ENCODE peak calls at places on chromosomes 6 and 20, in five cellular contexts. One of them, this sample, is unnamed. For H3K36me3, the result is how much of the 10 kb centered on the place peaks cover.

GRCh38 chr20:59047938-59048680 is 5.5 kb upstream of the PRELID3B start:
- DNase-seq in esophagus squamous epithelium: no peak
- DNase-seq in cardiac muscle cell: peak
- DNase-seq in left lung: no peak
- DNase-seq in OCI-LY7: no peak
- DNase-seq in this sample: no peak

GRCh38 chr6:126372626-126373025 is 32.7 kb downstream of the CENPW start:
- DNase-seq in esophagus squamous epithelium: no peak
- DNase-seq in cardiac muscle cell: no peak
- DNase-seq in left lung: no peak
- DNase-seq in OCI-LY7: no peak
- DNase-seq in this sample: no peak

GRCh38 chr6:36979343-36979742 is 6.7 kb downstream of the MTCH1 start:
- DNase-seq in esophagus squamous epithelium: no peak
- DNase-seq in cardiac muscle cell: peak
- DNase-seq in left lung: no peak
- DNase-seq in OCI-LY7: no peak
- DNase-seq in this sample: no peak

GRCh38 chr20:37326666-37327065 is 19.3 kb upstream of the SRC start:
- DNase-seq in esophagus squamous epithelium: no peak
- DNase-seq in cardiac muscle cell: no peak
- DNase-seq in left lung: no peak
- DNase-seq in OCI-LY7: no peak
- DNase-seq in this sample: no peak

GRCh38 chr6:12208190-12208589 is 82.0 kb upstream of the EDN1 start:
- DNase-seq in esophagus squamous epithelium: no peak
- DNase-seq in cardiac muscle cell: peak
- DNase-seq in left lung: peak
- DNase-seq in OCI-LY7: no peak
- DNase-seq in this sample: no peak

GRCh38 chr6:169689247-169689646 is 12.6 kb downstream of the WDR27 start:
- DNase-seq in esophagus squamous epithelium: no peak
- DNase-seq in cardiac muscle cell: peak
- DNase-seq in left lung: no peak
- DNase-seq in OCI-LY7: no peak
- DNase-seq in this sample: no peak

GRCh38 chr6:139490482-139490881 is 116.0 kb upstream of the CITED2 start:
- DNase-seq in esophagus squamous epithelium: no peak
- DNase-seq in cardiac muscle cell: no peak
- DNase-seq in left lung: no peak
- DNase-seq in OCI-LY7: peak
- DNase-seq in this sample: no peak

GRCh38 chr6:80454197-80454596 is 347.7 kb downstream of the BCKDHB start:
- DNase-seq in esophagus squamous epithelium: no peak
- DNase-seq in cardiac muscle cell: peak
- DNase-seq in left lung: no peak
- DNase-seq in OCI-LY7: no peak
- DNase-seq in this sample: peak

GRCh38 chr6:1263039-1263849 is 48.7 kb upstream of the FOXQ1 start:
- DNase-seq in esophagus squamous epithelium: no peak
- DNase-seq in cardiac muscle cell: peak
- DNase-seq in left lung: no peak
- DNase-seq in OCI-LY7: no peak
- DNase-seq in this sample: no peak

GRCh38 chr6:45650527-45651135 is 272.9 kb upstream of the SUPT3H start:
- DNase-seq in esophagus squamous epithelium: no peak
- DNase-seq in cardiac muscle cell: peak
- DNase-seq in left lung: no peak
- DNase-seq in OCI-LY7: no peak
- DNase-seq in this sample: no peak

GRCh38 chr6:23365732-23366131 is 760.3 kb upstream of the NRSN1 start:
- DNase-seq in esophagus squamous epithelium: no peak
- DNase-seq in cardiac muscle cell: no peak
- DNase-seq in left lung: no peak
- DNase-seq in OCI-LY7: no peak
- DNase-seq in this sample: no peak

GRCh38 chr6:12576389-12576788 is 140.2 kb upstream of the PHACTR1 start:
- DNase-seq in esophagus squamous epithelium: no peak
- DNase-seq in cardiac muscle cell: peak
- DNase-seq in left lung: no peak
- DNase-seq in OCI-LY7: no peak
- DNase-seq in this sample: no peak

GRCh38 chr20:38114353-38114791 is 50.7 kb downstream of the TGM2 start:
- DNase-seq in esophagus squamous epithelium: no peak
- DNase-seq in cardiac muscle cell: peak
- DNase-seq in left lung: no peak
- DNase-seq in OCI-LY7: no peak
- DNase-seq in this sample: no peak

GRCh38 chr6:126657556-126658129 is 317.7 kb downstream of the CENPW start:
- DNase-seq in esophagus squamous epithelium: no peak
- DNase-seq in cardiac muscle cell: peak
- DNase-seq in left lung: no peak
- DNase-seq in OCI-LY7: peak
- DNase-seq in this sample: no peak

GRCh38 chr20:694496-694895 is 18.9 kb upstream of the SCRT2 start:
- DNase-seq in esophagus squamous epithelium: no peak
- DNase-seq in cardiac muscle cell: no peak
- DNase-seq in left lung: no peak
- DNase-seq in OCI-LY7: no peak
- DNase-seq in this sample: no peak

GRCh38 chr6:106579281-106579680 is 50.0 kb downstream of the RTN4IP1 start:
- DNase-seq in esophagus squamous epithelium: no peak
- DNase-seq in cardiac muscle cell: no peak
- DNase-seq in left lung: no peak
- DNase-seq in OCI-LY7: no peak
- DNase-seq in this sample: no peak

GRCh38 chr20:50471231-50471630 is 39.0 kb upstream of the PTPN1 start:
- DNase-seq in esophagus squamous epithelium: no peak
- DNase-seq in cardiac muscle cell: no peak
- DNase-seq in left lung: no peak
- DNase-seq in OCI-LY7: no peak
- DNase-seq in this sample: no peak

GRCh38 chr6:154460306-154461071 is 50.0 kb downstream of the CNKSR3 start:
- DNase-seq in esophagus squamous epithelium: no peak
- DNase-seq in cardiac muscle cell: peak
- DNase-seq in left lung: no peak
- DNase-seq in OCI-LY7: no peak
- DNase-seq in this sample: no peak

GRCh38 chr6:36856277-36856676 is 17.0 kb upstream of the CPNE5 start:
- DNase-seq in esophagus squamous epithelium: no peak
- DNase-seq in cardiac muscle cell: no peak
- DNase-seq in left lung: no peak
- DNase-seq in OCI-LY7: no peak
- DNase-seq in this sample: no peak

GRCh38 chr6:135919026-135919425 is 67.5 kb downstream of the PDE7B start:
- DNase-seq in esophagus squamous epithelium: no peak
- DNase-seq in cardiac muscle cell: no peak
- DNase-seq in left lung: no peak
- DNase-seq in OCI-LY7: no peak
- DNase-seq in this sample: no peak

GRCh38 chr20:37095108-37095608 is 639 bp downstream of the RBL1 start:
- DNase-seq in esophagus squamous epithelium: no peak
- DNase-seq in cardiac muscle cell: no peak
- DNase-seq in left lung: no peak
- DNase-seq in OCI-LY7: peak
- DNase-seq in this sample: no peak

GRCh38 chr20:48002517-48002970 is 217.3 kb upstream of the SULF2 start:
- DNase-seq in esophagus squamous epithelium: no peak
- DNase-seq in cardiac muscle cell: peak
- DNase-seq in left lung: no peak
- DNase-seq in OCI-LY7: peak
- DNase-seq in this sample: peak

GRCh38 chr6:156977527-156978291 is 200.5 kb downstream of the ARID1B start:
- DNase-seq in esophagus squamous epithelium: no peak
- DNase-seq in cardiac muscle cell: peak
- DNase-seq in left lung: no peak
- DNase-seq in OCI-LY7: no peak
- DNase-seq in this sample: no peak

GRCh38 chr6:153131037-153131981 is at the start of gene RGS17:
- DNase-seq in esophagus squamous epithelium: no peak
- DNase-seq in cardiac muscle cell: peak
- DNase-seq in left lung: peak
- DNase-seq in OCI-LY7: no peak
- DNase-seq in this sample: peak

GRCh38 chr20:25317351-25318075 is 69.6 kb downstream of the PYGB start:
- DNase-seq in esophagus squamous epithelium: no peak
- DNase-seq in cardiac muscle cell: no peak
- DNase-seq in left lung: peak
- DNase-seq in OCI-LY7: no peak
- DNase-seq in this sample: no peak

GRCh38 chr6:80022803-80023202 is 18.4 kb downstream of the TTK start:
- DNase-seq in esophagus squamous epithelium: no peak
- DNase-seq in cardiac muscle cell: peak
- DNase-seq in left lung: no peak
- DNase-seq in OCI-LY7: no peak
- DNase-seq in this sample: no peak

GRCh38 chr6:116060572-116061283 is at the start of gene FRK:
- DNase-seq in esophagus squamous epithelium: no peak
- DNase-seq in cardiac muscle cell: peak
- DNase-seq in left lung: no peak
- DNase-seq in OCI-LY7: no peak
- DNase-seq in this sample: no peak

GRCh38 chr6:111478749-111479148 is 4.3 kb downstream of the REV3L start:
- DNase-seq in esophagus squamous epithelium: no peak
- DNase-seq in cardiac muscle cell: peak
- DNase-seq in left lung: no peak
- DNase-seq in OCI-LY7: peak
- DNase-seq in this sample: peak

GRCh38 chr6:71406871-71407860 is 118.6 kb downstream of the OGFRL1 start:
- DNase-seq in esophagus squamous epithelium: no peak
- DNase-seq in cardiac muscle cell: no peak
- DNase-seq in left lung: no peak
- DNase-seq in OCI-LY7: no peak
- DNase-seq in this sample: no peak

GRCh38 chr6:31216208-31216898 is 45.9 kb upstream of the POU5F1 start:
- DNase-seq in esophagus squamous epithelium: no peak
- DNase-seq in cardiac muscle cell: no peak
- DNase-seq in left lung: no peak
- DNase-seq in OCI-LY7: peak
- DNase-seq in this sample: no peak

GRCh38 chr20:24995741-24996448 is 3.3 kb upstream of the APMAP start:
- DNase-seq in esophagus squamous epithelium: no peak
- DNase-seq in cardiac muscle cell: no peak
- DNase-seq in left lung: no peak
- DNase-seq in OCI-LY7: no peak
- DNase-seq in this sample: no peak

GRCh38 chr6:97215157-97215769 is 67.8 kb downstream of the MMS22L start:
- DNase-seq in esophagus squamous epithelium: no peak
- DNase-seq in cardiac muscle cell: peak
- DNase-seq in left lung: no peak
- DNase-seq in OCI-LY7: peak
- DNase-seq in this sample: no peak

GRCh38 chr6:139686308-139686707 is 311.9 kb upstream of the CITED2 start:
- DNase-seq in esophagus squamous epithelium: no peak
- DNase-seq in cardiac muscle cell: peak
- DNase-seq in left lung: no peak
- DNase-seq in OCI-LY7: no peak
- DNase-seq in this sample: no peak

GRCh38 chr20:46501961-46502360 is 11.4 kb downstream of the ZNF334 start:
- DNase-seq in esophagus squamous epithelium: no peak
- DNase-seq in cardiac muscle cell: no peak
- DNase-seq in left lung: no peak
- DNase-seq in OCI-LY7: no peak
- DNase-seq in this sample: no peak

GRCh38 chr6:83216806-83217205 is 23.6 kb downstream of the RWDD2A start:
- DNase-seq in esophagus squamous epithelium: no peak
- DNase-seq in cardiac muscle cell: no peak
- DNase-seq in left lung: no peak
- DNase-seq in OCI-LY7: no peak
- DNase-seq in this sample: no peak
- H3K36me3 ChIP-seq in esophagus squamous epithelium: under half
- H3K36me3 ChIP-seq in cardiac muscle cell: under half
- H3K36me3 ChIP-seq in left lung: under half
- H3K36me3 ChIP-seq in OCI-LY7: under half
- H3K36me3 ChIP-seq in this sample: under half

DNA sequence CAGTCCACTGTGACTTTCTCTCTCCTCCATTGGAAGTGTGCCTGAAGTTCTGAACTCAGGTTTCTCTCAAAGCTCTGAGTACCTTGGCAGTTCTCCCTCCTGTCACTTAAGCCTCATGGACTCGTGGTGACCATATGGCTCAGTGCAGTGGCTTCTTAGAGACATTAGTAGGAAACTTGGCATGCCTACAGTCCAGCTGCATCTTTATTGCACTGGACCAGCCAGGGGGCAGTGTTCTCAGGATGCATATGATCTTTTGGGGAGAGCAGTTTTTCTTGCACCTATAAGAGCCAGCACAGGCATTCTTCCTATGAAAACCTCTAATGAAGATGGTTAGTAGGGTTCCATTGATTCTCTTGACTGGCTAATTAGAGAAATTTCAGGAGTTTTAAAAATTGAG is 47.5 kb upstream of the KCNK16 start:
- DNase-seq in esophagus squamous epithelium: no peak
- DNase-seq in cardiac muscle cell: no peak
- DNase-seq in left lung: no peak
- DNase-seq in OCI-LY7: no peak
- DNase-seq in this sample: no peak
- TF ChIP-seq CTCF in esophagus squamous epithelium: peak
- TF ChIP-seq CTCF in cardiac muscle cell: peak
- TF ChIP-seq CTCF in left lung: no peak
- TF ChIP-seq CTCF in OCI-LY7: peak
- TF ChIP-seq CTCF in this sample: no peak

GRCh38 chr20:17629678-17630089 is 52.4 kb downstream of the RRBP1 start:
- DNase-seq in esophagus squamous epithelium: no peak
- DNase-seq in cardiac muscle cell: no peak
- DNase-seq in left lung: peak
- DNase-seq in OCI-LY7: no peak
- DNase-seq in this sample: no peak
- H3K36me3 ChIP-seq in esophagus squamous epithelium: half or more
- H3K36me3 ChIP-seq in cardiac muscle cell: under half
- H3K36me3 ChIP-seq in left lung: under half
- H3K36me3 ChIP-seq in OCI-LY7: under half
- H3K36me3 ChIP-seq in this sample: under half

GRCh38 chr20:39813190-39813829 is 851.2 kb downstream of the DHX35 start:
- DNase-seq in esophagus squamous epithelium: no peak
- DNase-seq in cardiac muscle cell: no peak
- DNase-seq in left lung: no peak
- DNase-seq in OCI-LY7: no peak
- DNase-seq in this sample: no peak

GRCh38 chr20:39810269-39810668 is 848.1 kb downstream of the DHX35 start:
- DNase-seq in esophagus squamous epithelium: no peak
- DNase-seq in cardiac muscle cell: no peak
- DNase-seq in left lung: no peak
- DNase-seq in OCI-LY7: no peak
- DNase-seq in this sample: no peak

GRCh38 chr20:39812116-39812515 is 850.0 kb downstream of the DHX35 start:
- DNase-seq in esophagus squamous epithelium: no peak
- DNase-seq in cardiac muscle cell: no peak
- DNase-seq in left lung: no peak
- DNase-seq in OCI-LY7: no peak
- DNase-seq in this sample: no peak
- TF ChIP-seq CTCF in esophagus squamous epithelium: no peak
- TF ChIP-seq CTCF in cardiac muscle cell: no peak
- TF ChIP-seq CTCF in left lung: no peak
- TF ChIP-seq CTCF in OCI-LY7: no peak
- TF ChIP-seq CTCF in this sample: no peak

GRCh38 chr6:41460742-41461336 is 85.3 kb upstream of the FOXP4 start:
- DNase-seq in esophagus squamous epithelium: no peak
- DNase-seq in cardiac muscle cell: no peak
- DNase-seq in left lung: no peak
- DNase-seq in OCI-LY7: no peak
- DNase-seq in this sample: no peak
- H3K36me3 ChIP-seq in esophagus squamous epithelium: under half
- H3K36me3 ChIP-seq in cardiac muscle cell: under half
- H3K36me3 ChIP-seq in left lung: under half
- H3K36me3 ChIP-seq in OCI-LY7: under half
- H3K36me3 ChIP-seq in this sample: under half

GRCh38 chr6:33590531-33591198 is 10.6 kb upstream of the BAK1 start:
- DNase-seq in esophagus squamous epithelium: no peak
- DNase-seq in cardiac muscle cell: no peak
- DNase-seq in left lung: peak
- DNase-seq in OCI-LY7: peak
- DNase-seq in this sample: no peak
- TF ChIP-seq CTCF in esophagus squamous epithelium: peak
- TF ChIP-seq CTCF in cardiac muscle cell: no peak
- TF ChIP-seq CTCF in left lung: no peak
- TF ChIP-seq CTCF in OCI-LY7: no peak
- TF ChIP-seq CTCF in this sample: no peak

This sample was measured in GM06990.